ENCODE peak calls at places on chromosomes 12 and 14, in nine cellular contexts. B, Z, T, P, O, C, J, H and A are unnamed samples.

GRCh38 chr14:38662781-38663180 is 406.9 kb upstream of the CLEC14A start:
- DNase-seq in B (no peak), T (peak), J (no peak), O (no peak), Z (no peak), P (no peak), C (no peak), H (no peak), A (no peak)

GRCh38 chr12:120453977-120454376 is 7.7 kb downstream of the GATC start:
- DNase-seq in Z (no peak), O (no peak), B (no peak), P (no peak), J (no peak), C (no peak), T (peak), H (no peak), A (peak)

GRCh38 chr12:110591508-110592051 is 8.5 kb upstream of the PPTC7 start:
- DNase-seq in C (no peak), P (no peak), T (no peak), J (peak), O (no peak), Z (no peak), B (no peak), H (no peak), A (no peak)

GRCh38 chr14:45332360-45332988 is 79.5 kb upstream of the MIS18BP1 start:
- DNase-seq in T (no peak), B (no peak), H (no peak), P (no peak), C (no peak), J (no peak), O (no peak), Z (no peak), A (no peak)

GRCh38 chr14:32397871-32398640 is 69.0 kb downstream of the AKAP6 start:
- DNase-seq in O (no peak), H (no peak), C (no peak), J (no peak), P (no peak), Z (no peak), B (no peak), T (no peak), A (no peak)

GRCh38 chr12:96454396-96454795 is 35.0 kb upstream of the CFAP54 start:
- DNase-seq in B (no peak), C (no peak), P (no peak), O (no peak), T (no peak), J (no peak), Z (no peak), H (no peak), A (no peak)

GRCh38 chr14:45649051-45649450 is 396.0 kb upstream of the MIS18BP1 start:
- DNase-seq in P (no peak), B (no peak), T (no peak), J (no peak), H (no peak), Z (no peak), C (no peak), O (no peak), A (no peak)

GRCh38 chr14:101928415-101928841 is 35.9 kb upstream of the DYNC1H1 start:
- DNase-seq in J (no peak), Z (no peak), T (no peak), O (no peak), B (no peak), P (peak), H (no peak), C (no peak), A (no peak)

GRCh38 chr12:3342051-3342450 is 149.0 kb upstream of the PRMT8 start:
- DNase-seq in B (no peak), T (no peak), O (no peak), H (peak), Z (no peak), C (no peak), P (no peak), J (no peak), A (no peak)